ENCODE peak calls at places on chromosome 5, in five cellular contexts. X is A549, I is body of pancreas, T is GM12878, S is HepG2. U is an unnamed sample.

GRCh38 chr5:157197088-157197487 is 16.4 kb downstream of the ITK start:
- ATAC-seq in X (no peak), T (no peak), I (no peak), S (no peak), U (no peak)

GRCh38 chr5:156473271-156473935 is 146.4 kb downstream of the SGCD start:
- ATAC-seq in I (no peak), X (peak; percentile 63), S (no peak), T (no peak), U (peak; percentile 47)

GRCh38 chr5:123429993-123430392 is 6.8 kb upstream of the CEP120 start:
- ATAC-seq in T (no peak), S (peak; percentile 45), X (peak; percentile 84), I (no peak), U (peak; percentile 68)

GRCh38 chr5:95446009-95446408 is 54.8 kb downstream of the FAM81B start:
- ATAC-seq in S (no peak), X (no peak), T (no peak), I (no peak), U (no peak)

GRCh38 chr5:37197340-37198050 is 51.7 kb downstream of the CPLANE1 start:
- ATAC-seq in I (no peak), X (no peak), T (peak; percentile 93), S (no peak), U (no peak)

GRCh38 chr5:68350176-68350575 is 134.6 kb downstream of the PIK3R1 start:
- ATAC-seq in I (no peak), X (no peak), T (no peak), S (no peak), U (no peak)

GRCh38 chr5:127313379-127313778 is 22.8 kb downstream of the MEGF10 start:
- ATAC-seq in I (no peak), S (no peak), X (no peak), T (no peak), U (no peak)

GRCh38 chr5:128273736-128274135 is 190.2 kb downstream of the SLC12A2 start:
- ATAC-seq in T (no peak), I (no peak), X (no peak), S (no peak), U (no peak)

GRCh38 chr5:80031109-80031508 is 4.0 kb upstream of the THBS4 start:
- ATAC-seq in X (no peak), I (no peak), S (no peak), T (no peak), U (no peak)

GRCh38 chr5:72231989-72232703 is 87.9 kb downstream of the MRPS27 start:
- ATAC-seq in T (peak; percentile 38), X (no peak), S (no peak), I (no peak), U (no peak)

GRCh38 chr5:180649297-180650039 is at the start of gene FLT4:
- ATAC-seq in T (no peak), X (peak; percentile 45), I (peak; percentile 22), S (no peak), U (no peak)

GRCh38 chr5:43017438-43017820 is 22.7 kb downstream of the ANXA2R start:
- ATAC-seq in T (peak; percentile 48), S (peak; percentile 83), I (no peak), X (peak; percentile 76), U (peak; percentile 20)

GRCh38 chr5:173677125-173677672 is 60.7 kb upstream of the BOD1 start:
- ATAC-seq in I (no peak), S (no peak), T (no peak), X (no peak), U (no peak)

GRCh38 chr5:163540711-163541110 is 35.3 kb downstream of the MAT2B start:
- ATAC-seq in I (no peak), T (no peak), X (no peak), S (no peak), U (no peak)

GRCh38 chr5:123359866-123360569 is 63.2 kb downstream of the CEP120 start:
- ATAC-seq in T (no peak), X (no peak), I (no peak), S (no peak), U (no peak)

GRCh38 chr5:141598389-141599360 is 20.1 kb downstream of the DIAPH1 start:
- ATAC-seq in X (peak; percentile 28), T (peak; percentile 68), I (peak; percentile 33), S (peak; percentile 33), U (peak; percentile 43)

GRCh38 chr5:123180178-123180577 is 91.1 kb downstream of the PRDM6 start:
- ATAC-seq in X (no peak), S (no peak), T (no peak), I (no peak), U (peak; percentile 53)

GRCh38 chr5:178078197-178078995 is 34.9 kb upstream of the N4BP3 start:
- ATAC-seq in S (no peak), I (no peak), T (no peak), X (no peak), U (no peak)

GRCh38 chr5:87541033-87541432 is 128.3 kb upstream of the CCNH start:
- ATAC-seq in X (no peak), I (no peak), S (no peak), T (peak; percentile 44), U (peak; percentile 41)

GRCh38 chr5:88888291-88888690 is 5.3 kb upstream of the MEF2C start:
- ATAC-seq in S (no peak), T (peak; percentile 5), X (no peak), I (no peak), U (no peak)

GRCh38 chr5:39721394-39721793 is 296.6 kb upstream of the DAB2 start:
- ATAC-seq in S (no peak), X (no peak), T (no peak), I (no peak), U (no peak)

GRCh38 chr5:35656721-35657120 is 39.1 kb downstream of the SPEF2 start:
- ATAC-seq in X (no peak), T (no peak), I (no peak), S (no peak), U (no peak)

GRCh38 chr5:168047669-168048111 is 243.8 kb upstream of the WWC1 start:
- ATAC-seq in X (peak; percentile 57), I (peak; percentile 55), T (peak; percentile 19), S (peak; percentile 48), U (no peak)

DNA sequence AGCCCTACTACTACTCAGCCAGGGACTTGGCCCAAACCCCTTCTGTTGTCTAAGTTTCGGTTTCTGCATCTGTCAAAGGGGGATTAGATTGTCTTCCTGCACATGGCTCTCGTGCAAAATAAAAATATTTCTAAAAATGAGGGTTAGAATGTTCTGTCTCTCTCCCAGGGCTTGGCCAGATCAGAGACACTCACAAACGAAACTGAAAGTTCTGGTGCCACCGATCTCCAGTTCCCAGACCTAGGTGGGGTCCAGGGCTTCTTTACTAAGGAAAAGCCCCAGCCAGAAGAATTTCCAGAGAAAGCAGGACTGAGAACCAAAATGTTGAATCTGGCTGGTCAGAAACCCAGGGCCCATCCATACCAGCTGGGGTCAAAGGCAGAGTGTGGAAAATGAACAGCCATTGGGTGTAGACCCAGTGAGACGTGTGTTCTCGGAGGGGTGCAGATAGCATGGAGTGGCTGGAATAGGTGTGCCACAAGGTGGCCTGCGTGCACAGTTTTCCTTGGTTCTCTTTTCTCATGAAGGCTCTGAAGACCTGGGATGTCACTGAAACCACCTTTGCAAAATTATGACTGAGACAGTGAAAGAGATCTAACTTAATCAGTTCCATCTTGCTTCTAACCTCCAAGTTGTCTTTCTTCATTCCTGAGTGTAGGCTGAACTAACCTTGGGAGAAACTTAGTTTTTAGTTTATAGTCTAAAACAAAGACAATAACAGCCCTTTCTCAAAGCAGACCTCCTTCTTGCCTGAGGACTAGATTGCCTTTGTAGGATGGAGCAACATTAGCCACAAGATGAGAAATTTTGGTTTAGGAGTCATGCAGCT is 2.2 kb upstream of the SLC23A1 start:
- ATAC-seq in I (peak; percentile 37), S (peak; percentile 73), T (peak; percentile 2), X (no peak), U (no peak)
- TF ChIP-seq POLR2A in I (no peak), S (peak; percentile 68), T (no peak), X (no peak), U (no peak)

GRCh38 chr5:56244676-56245075 is 11.5 kb upstream of the ANKRD55 start:
- ATAC-seq in S (no peak), T (no peak), I (no peak), X (no peak), U (no peak)
- TF ChIP-seq POLR2A in S (no peak), T (no peak), I (no peak), X (no peak), U (no peak)

DNA sequence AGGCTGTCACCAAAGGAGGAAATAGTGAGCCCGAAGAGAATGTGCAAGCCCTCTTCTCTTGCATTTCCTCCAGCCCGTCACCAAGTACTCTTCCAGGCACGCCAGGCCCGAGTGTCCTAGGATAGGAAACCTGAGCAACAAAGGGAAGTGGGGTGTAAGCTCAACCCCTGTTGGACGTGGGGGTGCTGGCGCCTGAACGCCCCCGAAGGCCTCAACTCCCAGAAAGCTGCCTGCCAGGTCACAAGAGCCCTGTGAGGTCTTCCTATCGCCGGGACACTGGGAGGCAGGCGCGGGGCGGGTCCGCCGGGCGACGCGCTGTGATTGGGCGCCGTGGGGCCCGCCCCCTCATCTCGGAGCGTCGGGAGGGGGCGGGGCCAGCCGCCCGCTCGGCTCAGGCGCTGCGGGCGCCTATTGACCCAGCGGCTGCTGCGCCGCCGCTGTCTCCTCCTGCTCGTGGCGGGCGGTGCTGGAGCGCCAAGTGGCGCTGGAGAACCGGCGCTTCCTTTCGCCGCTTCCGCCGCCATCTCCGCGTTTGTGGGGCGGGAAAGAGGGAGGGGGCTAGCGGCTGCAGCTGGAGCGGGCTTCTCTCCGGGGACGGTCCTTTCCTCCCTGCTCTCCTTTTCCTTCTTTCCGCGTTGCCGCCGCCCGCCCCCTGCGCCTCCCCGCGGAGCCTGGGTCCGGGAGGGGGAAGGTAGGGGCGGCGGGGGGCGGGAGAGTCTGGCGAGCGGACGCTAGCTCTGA is 558 bp upstream of the MAN2A1 start:
- ATAC-seq in I (peak; percentile 89), S (peak; percentile 89), X (peak; percentile 79), T (peak; percentile 85), U (peak; percentile 93)
- TF ChIP-seq POLR2A in I (peak; percentile 95), S (peak; percentile 92), X (peak; percentile 65), T (peak; percentile 83), U (peak; percentile 82)

GRCh38 chr5:143403357-143403606 is 204 bp downstream of the NR3C1 start:
- ATAC-seq in I (peak; percentile 37), T (peak; percentile 0), X (no peak), S (peak; percentile 37), U (peak; percentile 30)

GRCh38 chr5:143401846-143402463 is 1.5 kb downstream of the NR3C1 start:
- ATAC-seq in I (no peak), T (no peak), S (no peak), X (no peak), U (no peak)

GRCh38 chr5:143401253-143401845 is 2.1 kb downstream of the NR3C1 start:
- ATAC-seq in S (no peak), I (no peak), T (no peak), X (no peak), U (no peak)

GRCh38 chr5:143403607-143404415 is at the start of gene NR3C1:
- ATAC-seq in I (peak; percentile 82), S (peak; percentile 68), X (peak; percentile 63), T (peak; percentile 51), U (peak; percentile 83)

DNA sequence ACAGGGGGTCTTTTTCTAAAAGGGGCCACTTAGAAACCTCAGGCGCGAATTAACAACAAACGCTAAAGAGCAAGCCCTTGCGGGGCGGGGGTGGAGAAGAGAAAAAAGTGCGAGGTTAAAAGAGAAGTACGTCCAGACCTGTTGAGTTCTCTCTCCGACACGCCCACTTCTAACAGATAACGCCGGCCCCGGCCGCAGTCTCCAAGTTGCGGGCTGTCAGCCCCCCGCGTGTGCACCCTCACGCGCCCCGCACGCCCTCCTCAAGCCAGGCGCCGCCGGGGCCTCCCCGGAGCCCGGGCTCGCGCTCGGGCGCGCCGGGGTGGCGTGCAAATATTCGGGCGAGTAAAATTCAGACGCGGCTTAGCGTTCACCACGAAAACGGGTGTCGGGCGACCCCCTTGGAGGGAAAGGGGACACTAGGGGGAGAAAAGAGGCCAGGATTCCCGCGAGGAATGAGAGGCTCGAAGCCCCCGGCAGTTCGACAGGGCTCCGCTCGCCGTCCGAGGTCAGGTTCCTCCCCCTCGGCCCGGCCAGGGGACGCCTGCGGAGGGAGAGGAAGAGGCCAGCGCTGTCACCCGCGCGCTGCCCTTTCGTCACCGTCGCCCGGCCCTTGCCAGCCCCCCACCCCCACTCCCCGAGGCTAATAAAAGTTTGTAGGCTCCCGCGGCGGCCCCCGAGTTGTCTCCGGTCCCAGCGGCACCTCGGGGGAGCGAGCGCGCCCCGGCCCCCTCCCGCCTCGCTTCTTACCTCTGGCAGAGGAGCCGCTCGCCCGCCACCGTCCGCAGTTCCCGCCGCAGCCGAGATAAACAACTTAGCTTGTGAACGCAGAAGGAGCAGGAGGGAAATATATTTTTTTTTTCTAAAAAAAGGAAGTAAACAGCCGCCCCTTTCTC is 776 bp downstream of the NR3C1 start:
- ATAC-seq in I (peak; percentile 30), X (peak; percentile 3), T (peak; percentile 3), S (peak; percentile 62), U (no peak)
- TF ChIP-seq POLR2A in I (no peak), X (no peak), T (peak; percentile 9), S (no peak), U (no peak)

U was measured in gastroesophageal sphincter.